ENCODE peak calls at places on chromosomes 3 and 15, in six cellular contexts. One of them, this sample, is unnamed.

GRCh38 chr3:124780767-124781485 is 50.7 kb downstream of the UMPS start:
- DNase-seq in iPS-NIHi11: peak; percentile 44
- DNase-seq in adrenal gland: peak; percentile 67
- DNase-seq in amniotic stem cell: no peak
- DNase-seq in adipocyte: peak; percentile 46
- DNase-seq in M059J: peak; percentile 90
- DNase-seq in this sample: no peak

GRCh38 chr3:15116032-15116653 is 17.2 kb upstream of the RBSN start:
- DNase-seq in iPS-NIHi11: no peak
- DNase-seq in adrenal gland: no peak
- DNase-seq in amniotic stem cell: no peak
- DNase-seq in adipocyte: no peak
- DNase-seq in M059J: no peak
- DNase-seq in this sample: no peak

GRCh38 chr3:146505496-146505895 is 36.1 kb upstream of the PLSCR2 start:
- DNase-seq in iPS-NIHi11: no peak
- DNase-seq in adrenal gland: no peak
- DNase-seq in amniotic stem cell: no peak
- DNase-seq in adipocyte: peak; percentile 50
- DNase-seq in M059J: no peak
- DNase-seq in this sample: no peak

GRCh38 chr15:73936181-73936580 is 9.9 kb downstream of the LOXL1 start:
- DNase-seq in iPS-NIHi11: peak; percentile 60
- DNase-seq in adrenal gland: no peak
- DNase-seq in amniotic stem cell: no peak
- DNase-seq in adipocyte: no peak
- DNase-seq in M059J: no peak
- DNase-seq in this sample: no peak

GRCh38 chr3:196585044-196585757 is 16.7 kb downstream of the FBXO45 start:
- DNase-seq in iPS-NIHi11: no peak
- DNase-seq in adrenal gland: no peak
- DNase-seq in amniotic stem cell: no peak
- DNase-seq in adipocyte: peak; percentile 28
- DNase-seq in M059J: no peak
- DNase-seq in this sample: no peak

GRCh38 chr15:64702816-64703631 is 72.4 kb downstream of the RBPMS2 start:
- DNase-seq in iPS-NIHi11: peak; percentile 99
- DNase-seq in adrenal gland: peak; percentile 98
- DNase-seq in amniotic stem cell: peak; percentile 75
- DNase-seq in adipocyte: peak; percentile 98
- DNase-seq in M059J: peak; percentile 87
- DNase-seq in this sample: peak; percentile 67

GRCh38 chr3:172519740-172520139 is 3.5 kb downstream of the TNFSF10 start:
- DNase-seq in iPS-NIHi11: no peak
- DNase-seq in adrenal gland: no peak
- DNase-seq in amniotic stem cell: no peak
- DNase-seq in adipocyte: no peak
- DNase-seq in M059J: no peak
- DNase-seq in this sample: no peak

GRCh38 chr3:100882571-100882981 is 110.6 kb downstream of the ABI3BP start:
- DNase-seq in iPS-NIHi11: no peak
- DNase-seq in adrenal gland: no peak
- DNase-seq in amniotic stem cell: no peak
- DNase-seq in adipocyte: peak; percentile 31
- DNase-seq in M059J: peak; percentile 20
- DNase-seq in this sample: no peak

GRCh38 chr3:71022552-71023335 is 560.8 kb downstream of the FOXP1 start:
- DNase-seq in iPS-NIHi11: peak; percentile 58
- DNase-seq in adrenal gland: peak; percentile 13
- DNase-seq in amniotic stem cell: no peak
- DNase-seq in adipocyte: peak; percentile 16
- DNase-seq in M059J: peak; percentile 9
- DNase-seq in this sample: no peak

GRCh38 chr15:78681306-78682012 is 40.4 kb upstream of the CHRNB4 start:
- DNase-seq in iPS-NIHi11: no peak
- DNase-seq in adrenal gland: no peak
- DNase-seq in amniotic stem cell: no peak
- DNase-seq in adipocyte: no peak
- DNase-seq in M059J: no peak
- DNase-seq in this sample: no peak

GRCh38 chr3:58639001-58639400 is 27.6 kb downstream of the FAM3D start:
- DNase-seq in iPS-NIHi11: no peak
- DNase-seq in adrenal gland: no peak
- DNase-seq in amniotic stem cell: no peak
- DNase-seq in adipocyte: no peak
- DNase-seq in M059J: peak; percentile 33
- DNase-seq in this sample: no peak

GRCh38 chr3:52983336-52983807 is 62.5 kb downstream of the SFMBT1 start:
- DNase-seq in iPS-NIHi11: no peak
- DNase-seq in adrenal gland: no peak
- DNase-seq in amniotic stem cell: no peak
- DNase-seq in adipocyte: no peak
- DNase-seq in M059J: no peak
- DNase-seq in this sample: no peak

GRCh38 chr3:51340311-51340829 is 44.7 kb upstream of the MANF start:
- DNase-seq in iPS-NIHi11: peak; percentile 49
- DNase-seq in adrenal gland: peak; percentile 66
- DNase-seq in amniotic stem cell: peak; percentile 73
- DNase-seq in adipocyte: peak; percentile 93
- DNase-seq in M059J: peak; percentile 92
- DNase-seq in this sample: peak; percentile 83

GRCh38 chr15:69303337-69304175 is 4.8 kb downstream of the PAQR5 start:
- DNase-seq in iPS-NIHi11: peak; percentile 55
- DNase-seq in adrenal gland: no peak
- DNase-seq in amniotic stem cell: no peak
- DNase-seq in adipocyte: no peak
- DNase-seq in M059J: peak; percentile 29
- DNase-seq in this sample: no peak

GRCh38 chr3:101976473-101976872 is 127.2 kb downstream of the NFKBIZ start:
- DNase-seq in iPS-NIHi11: no peak
- DNase-seq in adrenal gland: no peak
- DNase-seq in amniotic stem cell: no peak
- DNase-seq in adipocyte: no peak
- DNase-seq in M059J: peak; percentile 56
- DNase-seq in this sample: no peak

GRCh38 chr3:115512565-115513410 is 110.5 kb upstream of the GAP43 start:
- DNase-seq in iPS-NIHi11: peak; percentile 81
- DNase-seq in adrenal gland: peak; percentile 26
- DNase-seq in amniotic stem cell: peak; percentile 7
- DNase-seq in adipocyte: peak; percentile 56
- DNase-seq in M059J: peak; percentile 51
- DNase-seq in this sample: no peak

GRCh38 chr15:51620647-51621046 is 1.9 kb downstream of the DMXL2 start:
- DNase-seq in iPS-NIHi11: no peak
- DNase-seq in adrenal gland: no peak
- DNase-seq in amniotic stem cell: no peak
- DNase-seq in adipocyte: no peak
- DNase-seq in M059J: no peak
- DNase-seq in this sample: no peak

This sample was measured in HCT116.